ENCODE peak calls at places on chromosomes 2 and 18, in four cellular contexts. A, X, C and V are unnamed samples.

GRCh38 chr18:39313992-39314391 is 1748.4 kb upstream of the CELF4 start:
- DNase-seq in A (no peak), X (no peak), C (no peak), V (no peak)

GRCh38 chr2:85733121-85733960 is 20.4 kb upstream of the ATOH8 start:
- DNase-seq in A (no peak), X (no peak), C (no peak), V (no peak)

GRCh38 chr18:2758309-2758708 is 88.5 kb upstream of the EMILIN2 start:
- DNase-seq in A (no peak), X (no peak), C (no peak), V (no peak)

GRCh38 chr2:151337643-151338042 is 19.7 kb upstream of the TNFAIP6 start:
- DNase-seq in A (no peak), X (no peak), C (no peak), V (no peak)

GRCh38 chr2:54107903-54108615 is 7.4 kb upstream of the ACYP2 start:
- DNase-seq in A (peak), X (no peak), C (no peak), V (no peak)

GRCh38 chr2:196293751-196294486 is 122.5 kb upstream of the STK17B start:
- DNase-seq in A (peak), X (no peak), C (peak), V (no peak)

GRCh38 chr2:10048501-10049171 is 5.3 kb downstream of the KLF11 start:
- DNase-seq in A (no peak), X (no peak), C (peak), V (no peak)

GRCh38 chr2:25939257-25939668 is 43.0 kb downstream of the KIF3C start:
- DNase-seq in A (no peak), X (no peak), C (no peak), V (no peak)

GRCh38 chr2:31694444-31694843 is 113.7 kb upstream of the SRD5A2 start:
- DNase-seq in A (no peak), X (no peak), C (peak), V (no peak)

GRCh38 chr2:144801766-144802165 is 281.8 kb upstream of the ZEB2 start:
- DNase-seq in A (peak), X (no peak), C (no peak), V (no peak)

GRCh38 chr2:236887519-236887918 is 198.2 kb upstream of the COPS8 start:
- DNase-seq in A (no peak), X (no peak), C (no peak), V (no peak)

GRCh38 chr2:152241956-152242355 is 66.4 kb upstream of the STAM2 start:
- DNase-seq in A (peak), X (no peak), C (no peak), V (no peak)

GRCh38 chr18:48948112-48949050 is 2.4 kb downstream of the SMAD7 start:
- DNase-seq in A (no peak), X (peak), C (no peak), V (no peak)

GRCh38 chr2:111041398-111042202 is 79.1 kb upstream of the BCL2L11 start:
- DNase-seq in A (no peak), X (no peak), C (no peak), V (no peak)

GRCh38 chr2:230779141-230779523 is 66.5 kb downstream of the CAB39 start:
- DNase-seq in A (no peak), X (no peak), C (no peak), V (no peak)